ENCODE peak calls at places on chromosomes 1 and 21, in nine cellular contexts. K is brain microvascular endothelial cell, V is tibial nerve, X is fibroblast of lung, T is prostate gland, H is ovary, U is PC-9, W is kidney, Z is upper lobe of right lung. L is an unnamed sample.

GRCh38 chr1:2300004-2300771 is 72.1 kb downstream of the SKI start:
- DNase-seq in W (no peak), K (no peak), V (no peak), X (no peak), T (no peak), Z (no peak), U (no peak), H (no peak), L (no peak)

GRCh38 chr1:18072066-18072465 is 35.5 kb upstream of the IGSF21 start:
- DNase-seq in T (no peak), V (no peak), U (no peak), Z (no peak), W (no peak), K (no peak), H (no peak), X (no peak), L (no peak)

GRCh38 chr1:77267035-77267434 is 14.8 kb upstream of the AK5 start:
- DNase-seq in T (no peak), K (no peak), Z (no peak), V (no peak), H (no peak), W (no peak), U (no peak), X (no peak), L (no peak)

GRCh38 chr1:243855616-243856318 is 5.7 kb upstream of the AKT3 start:
- DNase-seq in Z (no peak), T (no peak), X (no peak), H (no peak), K (no peak), V (no peak), U (no peak), W (no peak), L (no peak)

GRCh38 chr1:229730573-229730972 is 104.5 kb downstream of the URB2 start:
- DNase-seq in H (no peak), W (no peak), X (no peak), U (no peak), Z (no peak), T (no peak), V (no peak), K (no peak), L (no peak)

GRCh38 chr1:47184090-47184735 is 5.6 kb downstream of the PDZK1IP1 start:
- DNase-seq in W (no peak), K (no peak), H (no peak), X (no peak), U (no peak), V (no peak), T (no peak), Z (no peak), L (no peak)

GRCh38 chr1:157995575-157996169 is 2.2 kb downstream of the KIRREL1 start:
- DNase-seq in Z (no peak), K (no peak), U (no peak), H (no peak), V (no peak), X (no peak), T (no peak), W (no peak), L (no peak)

GRCh38 chr1:24793762-24794161 is 48.5 kb downstream of the CLIC4 start:
- DNase-seq in W (no peak), V (no peak), X (peak; percentile 93), H (no peak), T (no peak), Z (no peak), U (no peak), K (peak; percentile 62), L (peak; percentile 70)

GRCh38 chr1:36397083-36397377 is 678 bp downstream of the LSM10 start:
- DNase-seq in Z (no peak), X (no peak), W (no peak), K (no peak), V (no peak), U (no peak), T (no peak), H (no peak), L (no peak)

GRCh38 chr1:108610073-108610472 is 50.2 kb downstream of the EEIG2 start:
- DNase-seq in K (no peak), H (no peak), T (no peak), W (no peak), U (no peak), V (no peak), Z (no peak), X (peak; percentile 16), L (no peak)

GRCh38 chr1:60924964-60925798 is 157.2 kb upstream of the NFIA start:
- DNase-seq in V (no peak), H (no peak), W (no peak), T (no peak), K (no peak), X (no peak), U (no peak), Z (no peak), L (no peak)

GRCh38 chr1:89938171-89939055 is 56.5 kb upstream of the ZNF326 start:
- DNase-seq in Z (no peak), W (no peak), U (peak; percentile 79), T (no peak), X (peak; percentile 75), V (no peak), K (no peak), H (no peak), L (no peak)

GRCh38 chr1:87979079-87979478 is 650.4 kb downstream of the LMO4 start:
- DNase-seq in T (no peak), K (no peak), U (no peak), X (no peak), W (no peak), Z (no peak), H (no peak), V (no peak), L (no peak)

GRCh38 chr21:35696644-35697043 is 363.7 kb downstream of the SETD4 start:
- DNase-seq in X (no peak), V (no peak), W (no peak), Z (no peak), H (no peak), T (no peak), K (no peak), U (no peak), L (no peak)

GRCh38 chr1:93447481-93448291 is at the start of gene FNBP1L:
- DNase-seq in Z (peak; percentile 93), V (no peak), K (peak; percentile 40), U (peak; percentile 76), X (peak; percentile 75), T (peak; percentile 84), W (peak; percentile 94), H (peak; percentile 81), L (no peak)

GRCh38 chr1:93448983-93449805 is 1.3 kb downstream of the FNBP1L start:
- DNase-seq in K (no peak), W (peak; percentile 83), U (peak; percentile 74), Z (peak; percentile 77), X (peak; percentile 65), T (peak; percentile 33), H (peak; percentile 34), V (no peak), L (no peak)

GRCh38 chr1:93450331-93450730 is 2.4 kb downstream of the FNBP1L start:
- DNase-seq in H (no peak), K (no peak), W (no peak), U (no peak), Z (no peak), V (no peak), X (no peak), T (no peak), L (no peak)

GRCh38 chr1:93448292-93448982 is 519 bp downstream of the FNBP1L start:
- DNase-seq in U (peak; percentile 48), K (no peak), V (no peak), H (peak; percentile 76), W (peak; percentile 88), T (peak; percentile 45), X (peak; percentile 31), Z (peak; percentile 80), L (no peak)

GRCh38 chr1:93446837-93447451 is 974 bp upstream of the FNBP1L start:
- DNase-seq in U (peak; percentile 72), H (peak; percentile 43), X (no peak), K (no peak), V (no peak), W (no peak), Z (peak; percentile 71), T (peak; percentile 65), L (no peak)
- H3K4me3 ChIP-seq in U (peak overlapping the region; percentile 90), H (peak overlapping the region; percentile 89), X (no peak overlapping the region), K (peak overlapping the region; percentile 80), V (peak overlapping the region; percentile 82), W (peak overlapping the region; percentile 93), Z (peak overlapping the region; percentile 78), T (peak overlapping the region; percentile 72), L (peak overlapping the region; percentile 21)

GRCh38 chr1:13710097-13710496 is 10.1 kb downstream of the PRDM2 start:
- DNase-seq in Z (no peak), W (no peak), T (no peak), K (no peak), H (no peak), V (no peak), X (no peak), U (no peak), L (no peak)

GRCh38 chr1:13714851-13715250 is 14.9 kb downstream of the PRDM2 start:
- DNase-seq in W (no peak), K (no peak), X (no peak), Z (no peak), T (no peak), H (no peak), V (no peak), U (no peak), L (no peak)
- TF ChIP-seq CTCF in W (no peak), K (peak; percentile 17), X (peak; percentile 22), Z (no peak), T (no peak), H (no peak), V (no peak), U (no peak), L (peak; percentile 44)

DNA sequence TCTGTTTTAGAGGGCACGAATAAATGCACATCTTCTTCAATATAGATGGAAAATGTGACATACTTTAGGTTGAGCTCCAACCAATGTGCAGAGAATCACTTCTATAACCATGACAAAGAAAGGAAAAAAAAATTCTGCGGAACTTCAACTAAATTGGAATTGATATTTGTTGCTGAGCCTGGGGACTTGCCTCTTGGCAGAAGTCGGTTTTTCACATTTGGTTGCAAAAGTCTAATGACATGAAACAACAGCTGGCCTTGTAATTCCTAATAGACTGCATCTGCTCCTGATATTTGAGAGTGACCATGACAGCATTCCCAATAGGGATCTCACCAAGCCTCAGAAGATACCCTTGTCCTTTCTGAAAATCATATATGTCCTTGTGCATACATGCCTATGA is 112.8 kb downstream of the PRRX1 start:
- DNase-seq in V (no peak), H (no peak), X (no peak), W (no peak), T (no peak), U (no peak), K (no peak), Z (no peak), L (no peak)
- H3K27ac ChIP-seq in V (no peak overlapping the region), H (no peak overlapping the region), X (no peak overlapping the region), W (no peak overlapping the region), T (no peak overlapping the region), U (no peak overlapping the region), K (no peak overlapping the region), Z (no peak overlapping the region), L (no peak overlapping the region)

DNA sequence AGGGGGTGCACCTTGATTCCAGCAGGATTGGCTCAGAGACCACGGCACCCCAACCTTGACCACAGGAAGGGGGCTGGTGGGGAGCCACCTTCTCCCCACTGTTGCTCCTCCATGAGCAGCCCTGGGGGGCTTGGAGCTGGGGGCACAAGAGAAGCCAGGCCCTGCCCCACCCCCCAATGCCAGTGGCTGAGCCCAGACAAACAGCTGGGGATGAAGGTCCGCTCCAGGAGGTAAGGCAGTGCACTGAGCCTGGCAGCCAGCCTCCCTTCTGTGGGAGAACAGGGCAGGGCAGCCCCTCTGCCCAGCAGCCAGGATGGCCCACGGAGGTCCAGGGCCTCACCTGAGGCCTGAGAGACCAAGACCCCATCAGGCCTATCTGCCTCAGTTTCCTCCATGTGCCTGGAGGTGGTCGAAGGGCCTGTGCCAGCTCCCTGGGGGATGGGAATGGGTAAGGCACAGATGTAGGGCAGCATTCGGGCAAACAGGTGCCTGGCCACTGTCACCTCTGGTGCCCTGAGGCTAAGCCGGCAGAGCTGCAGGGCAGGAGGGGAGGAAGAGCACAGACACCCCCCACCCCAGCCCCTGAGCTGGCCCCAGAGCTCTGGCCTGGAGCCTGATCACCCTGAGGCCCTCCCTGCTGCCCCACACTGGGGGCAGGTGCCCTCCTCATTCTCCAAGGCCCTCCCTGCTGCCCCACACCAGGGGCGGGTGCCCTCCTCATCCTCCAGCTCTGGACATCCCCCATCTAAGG is 7.1 kb downstream of the ITGB2 start:
- DNase-seq in T (no peak), V (no peak), K (no peak), U (no peak), Z (no peak), X (no peak), W (peak; percentile 75), H (no peak), L (no peak)
- H3K4me3 ChIP-seq in T (no peak overlapping the region), V (no peak overlapping the region), K (no peak overlapping the region), U (no peak overlapping the region), Z (no peak overlapping the region), X (no peak overlapping the region), W (no peak overlapping the region), H (no peak overlapping the region), L (no peak overlapping the region)